ENCODE peak calls at places on chromosomes 7 and 10, in five cellular contexts. H is DMS79 treated with DMSO at 0.1 percent for 48 hours, Y is left colon, D is HuH-7, O is GM13976. L is an unnamed sample.
A peak's percentile ranks its signal among the peaks of the same experiment; 100 is the strongest.

GRCh38 chr7:91064938-91065337 is 199.3 kb upstream of the FZD1 start:
- DNase-seq in O (no peak), D (no peak), Y (no peak), H (no peak), L (peak; percentile 73)

GRCh38 chr10:78316451-78316931 is 282.8 kb downstream of the RPS24 start:
- DNase-seq in H (peak; percentile 8), Y (no peak), O (no peak), D (no peak), L (peak; percentile 72)

GRCh38 chr7:82335001-82335400 is 108.6 kb downstream of the CACNA2D1 start:
- DNase-seq in Y (no peak), D (no peak), H (no peak), O (no peak), L (no peak)

GRCh38 chr7:71865169-71865568 is 547.0 kb downstream of the CALN1 start:
- DNase-seq in D (no peak), O (no peak), Y (no peak), H (no peak), L (no peak)

GRCh38 chr10:126350216-126350992 is 37.9 kb downstream of the ADAM12 start:
- DNase-seq in H (no peak), D (no peak), Y (no peak), O (no peak), L (peak; percentile 96)

GRCh38 chr10:131536676-131537075 is 225.2 kb upstream of the TCERG1L start:
- DNase-seq in O (no peak), D (no peak), Y (no peak), H (no peak), L (no peak)

GRCh38 chr7:129825554-129826267 is 127.0 kb downstream of the UBE2H start:
- DNase-seq in D (peak; percentile 56), H (peak; percentile 84), Y (peak; percentile 95), O (peak; percentile 91), L (peak; percentile 89)

GRCh38 chr10:132111871-132112341 is 46.2 kb downstream of the JAKMIP3 start:
- DNase-seq in Y (no peak), D (no peak), H (no peak), O (no peak), L (no peak)

GRCh38 chr10:101110856-101111523 is 20.1 kb upstream of the TLX1 start:
- DNase-seq in D (no peak), Y (no peak), O (no peak), H (no peak), L (no peak)

GRCh38 chr10:34434119-34434594 is 380.9 kb downstream of the PARD3 start:
- DNase-seq in D (no peak), Y (no peak), O (no peak), H (no peak), L (peak; percentile 79)

GRCh38 chr10:104123397-104123796 is 1.4 kb downstream of the SFR1 start:
- DNase-seq in O (peak; percentile 27), Y (no peak), H (peak; percentile 1), D (no peak), L (peak; percentile 47)

GRCh38 chr7:48299580-48300169 is 128.4 kb downstream of the ABCA13 start:
- DNase-seq in H (peak; percentile 9), O (peak; percentile 62), D (peak; percentile 52), Y (peak; percentile 45), L (peak; percentile 81)

GRCh38 chr10:132203256-132204077 is 16.7 kb downstream of the DPYSL4 start:
- DNase-seq in O (no peak), H (no peak), D (no peak), Y (no peak), L (no peak)

L was measured in GM23248.